ENCODE peak calls at places on chromosome 21, in six cellular contexts. O is AG08395, Z is non-pigmented ciliary epithelial cell, U is GM04504, T is NCI-H2081 treated with DMSO at 0.1 percent for 48 hours, X is amniotic epithelial cell. A is an unnamed sample.

GRCh38 chr21:44872568-44873355 is 728 bp downstream of the PTTG1IP start:
- DNase-seq in Z (no peak), O (no peak), U (no peak), X (no peak), T (no peak), A (no peak)

GRCh38 chr21:39908265-39908923 is 41.2 kb downstream of the PCP4 start:
- DNase-seq in O (no peak), Z (no peak), X (no peak), U (no peak), T (no peak), A (no peak)

GRCh38 chr21:26961704-26962103 is 5.2 kb downstream of the ADAMTS5 start:
- DNase-seq in T (no peak), X (no peak), O (no peak), Z (no peak), U (no peak), A (no peak)

GRCh38 chr21:18350216-18350615 is 53.4 kb downstream of the TMPRSS15 start:
- DNase-seq in X (peak), Z (no peak), O (peak), T (no peak), U (peak), A (no peak)

GRCh38 chr21:45316871-45317400 is 29.2 kb upstream of the POFUT2 start:
- DNase-seq in U (no peak), Z (no peak), T (no peak), X (no peak), O (no peak), A (no peak)

GRCh38 chr21:16570196-16570595 is 840.4 kb downstream of the USP25 start:
- DNase-seq in T (no peak), O (no peak), U (no peak), Z (no peak), X (peak), A (no peak)

GRCh38 chr21:41207401-41208388 is 39.7 kb downstream of the BACE2 start:
- DNase-seq in O (peak), Z (peak), T (no peak), X (peak), U (peak), A (peak)

GRCh38 chr21:31420354-31420753 is 76.3 kb upstream of the TIAM1 start:
- DNase-seq in X (no peak), U (no peak), Z (no peak), O (no peak), T (no peak), A (no peak)

GRCh38 chr21:29423051-29423450 is 124.3 kb downstream of the BACH1 start:
- DNase-seq in U (no peak), Z (no peak), O (no peak), T (no peak), X (peak), A (peak)

GRCh38 chr21:44425307-44425894 is 29.9 kb upstream of the LRRC3 start:
- DNase-seq in U (no peak), O (no peak), X (no peak), T (no peak), Z (no peak), A (no peak)

GRCh38 chr21:45906196-45906805 is 75.3 kb upstream of the COL6A1 start:
- DNase-seq in U (no peak), T (no peak), Z (no peak), O (no peak), X (no peak), A (no peak)

GRCh38 chr21:34075760-34076159 is 2.4 kb downstream of the MRPS6 start:
- DNase-seq in X (peak), Z (no peak), T (no peak), O (no peak), U (no peak), A (no peak)

GRCh38 chr21:25361097-25361496 is 246.2 kb downstream of the MRPL39 start:
- DNase-seq in Z (no peak), U (no peak), T (no peak), X (no peak), O (no peak), A (no peak)

GRCh38 chr21:34822957-34823356 is 154.2 kb downstream of the CLIC6 start:
- DNase-seq in T (no peak), U (peak), O (no peak), X (peak), Z (no peak), A (peak)

GRCh38 chr21:17775431-17776126 is 43.6 kb downstream of the C21orf91 start:
- DNase-seq in Z (no peak), X (no peak), O (no peak), U (no peak), T (no peak), A (no peak)

GRCh38 chr21:41894922-41895557 is 15.9 kb upstream of the PRDM15 start:
- DNase-seq in U (peak), O (no peak), X (peak), T (no peak), Z (peak), A (peak)

GRCh38 chr21:42010507-42011493 is 640 bp upstream of the ZBTB21 start:
- DNase-seq in T (no peak), O (no peak), U (peak), Z (no peak), X (no peak), A (no peak)

GRCh38 chr21:37983336-37984095 is 67.3 kb upstream of the KCNJ6 start:
- DNase-seq in U (peak), T (no peak), X (peak), O (no peak), Z (peak), A (peak)

GRCh38 chr21:42793774-42794173 is 85.6 kb downstream of the WDR4 start:
- DNase-seq in Z (no peak), T (no peak), O (no peak), U (no peak), X (no peak), A (no peak)

GRCh38 chr21:36260030-36260787 is 59.8 kb upstream of the MORC3 start:
- DNase-seq in U (peak), Z (no peak), T (no peak), O (peak), X (peak), A (no peak)

GRCh38 chr21:42097860-42098259 is 26.7 kb downstream of the UMODL1 start:
- DNase-seq in O (peak), U (peak), Z (peak), X (peak), T (no peak), A (peak)

GRCh38 chr21:32764186-32764585 is 7.4 kb downstream of the PAXBP1 start:
- DNase-seq in Z (no peak), X (no peak), T (no peak), U (no peak), O (no peak), A (no peak)

GRCh38 chr21:43299441-43300277 is 127.3 kb downstream of the SIK1 start:
- DNase-seq in O (no peak), Z (no peak), U (no peak), T (no peak), X (no peak), A (no peak)

GRCh38 chr21:39637197-39637970 is 24.6 kb downstream of the B3GALT5 start:
- DNase-seq in U (no peak), T (peak), O (no peak), X (no peak), Z (no peak), A (no peak)

GRCh38 chr21:35086357-35086756 is 37.3 kb upstream of the RUNX1 start:
- DNase-seq in O (peak), U (no peak), T (no peak), X (peak), Z (no peak), A (no peak)